ENCODE peak calls at places on chromosomes 6 and 20, in ten cellular contexts. A, X, W, L, C, J, U, Q, H and P are unnamed samples.

GRCh38 chr6:140062042-140063041 is 687.9 kb upstream of the CITED2 start:
- DNase-seq in W (peak; percentile 68), U (no peak), Q (peak; percentile 97), L (peak; percentile 91), X (peak; percentile 19), J (peak; percentile 34), A (no peak), C (peak; percentile 71), H (peak; percentile 85), P (no peak)

GRCh38 chr6:37239511-37239910 is 18.1 kb upstream of the TBC1D22B start:
- DNase-seq in A (no peak), W (no peak), X (no peak), J (no peak), L (peak; percentile 79), U (no peak), C (no peak), Q (peak; percentile 82), H (no peak), P (no peak)

GRCh38 chr6:132789398-132789780 is 9.0 kb downstream of the SLC18B1 start:
- DNase-seq in X (no peak), J (no peak), Q (no peak), W (no peak), U (no peak), C (no peak), H (peak; percentile 47), L (no peak), A (no peak), P (no peak)

GRCh38 chr6:15421945-15422733 is 176.3 kb downstream of the JARID2 start:
- DNase-seq in C (no peak), W (no peak), J (no peak), Q (no peak), A (no peak), L (no peak), U (peak; percentile 58), X (no peak), H (no peak), P (no peak)

GRCh38 chr20:57398231-57398821 is 7.1 kb downstream of the RBM38 start:
- DNase-seq in C (peak; percentile 91), H (no peak), U (peak; percentile 96), L (no peak), Q (no peak), X (peak; percentile 61), W (no peak), J (peak; percentile 90), A (no peak), P (peak; percentile 92)

GRCh38 chr20:57024849-57025248 is 241.6 kb downstream of the BMP7 start:
- DNase-seq in U (no peak), A (no peak), W (no peak), Q (no peak), H (no peak), J (no peak), L (no peak), C (no peak), X (no peak), P (no peak)

GRCh38 chr20:21156266-21156665 is 30.4 kb downstream of the KIZ start:
- DNase-seq in U (no peak), L (peak; percentile 73), W (no peak), X (no peak), J (no peak), A (no peak), C (no peak), Q (peak; percentile 82), H (no peak), P (no peak)

GRCh38 chr6:26158581-26159416 is 71.6 kb downstream of the HFE start:
- DNase-seq in J (peak; percentile 62), U (peak; percentile 72), W (peak; percentile 73), Q (peak; percentile 60), L (peak; percentile 79), X (peak; percentile 88), H (peak; percentile 68), A (peak; percentile 62), C (peak; percentile 84), P (peak; percentile 71)

GRCh38 chr20:57811373-57812020 is 101.7 kb upstream of the PMEPA1 start:
- DNase-seq in H (peak; percentile 12), J (no peak), C (peak; percentile 11), Q (no peak), W (no peak), U (no peak), A (no peak), L (no peak), X (peak; percentile 27), P (no peak)

GRCh38 chr6:70863343-70863742 is 93.5 kb downstream of the B3GAT2 start:
- DNase-seq in X (no peak), L (no peak), A (no peak), Q (no peak), J (no peak), C (no peak), H (no peak), W (no peak), U (no peak), P (no peak)

GRCh38 chr20:48827880-48828733 is at the start of gene PREX1:
- DNase-seq in C (peak; percentile 94), A (peak; percentile 93), L (peak; percentile 63), U (peak; percentile 92), W (peak; percentile 70), Q (peak; percentile 92), H (peak; percentile 96), X (peak; percentile 66), J (peak; percentile 68), P (peak; percentile 89)

GRCh38 chr20:13788167-13788834 is 3.5 kb downstream of the NDUFAF5 start:
- DNase-seq in W (peak; percentile 30), X (peak; percentile 12), C (no peak), J (no peak), L (peak; percentile 74), H (peak; percentile 74), U (no peak), Q (peak; percentile 68), A (peak; percentile 81), P (no peak)

GRCh38 chr20:19915111-19915798 is 101.9 kb upstream of the NAA20 start:
- DNase-seq in U (no peak), L (no peak), Q (peak; percentile 62), A (no peak), C (no peak), W (no peak), J (no peak), H (peak; percentile 73), X (no peak), P (no peak)

GRCh38 chr6:128517124-128517523 is 3.3 kb downstream of the PTPRK start:
- DNase-seq in A (no peak), L (no peak), C (no peak), Q (no peak), U (no peak), W (no peak), X (no peak), H (no peak), J (no peak), P (no peak)
- H3K4me1 ChIP-seq in A (peaks cover 4% of the 10 kb centered on the region), L (peaks cover 37% of the 10 kb centered on the region), C (no peaks in the 10 kb centered on the region), Q (peaks cover 35% of the 10 kb centered on the region), U (peaks cover 4% of the 10 kb centered on the region), W (peaks cover 19% of the 10 kb centered on the region), X (peaks cover 5% of the 10 kb centered on the region), H (peaks cover 61% of the 10 kb centered on the region), J (peaks cover 2% of the 10 kb centered on the region), P (peaks cover 23% of the 10 kb centered on the region)

DNA sequence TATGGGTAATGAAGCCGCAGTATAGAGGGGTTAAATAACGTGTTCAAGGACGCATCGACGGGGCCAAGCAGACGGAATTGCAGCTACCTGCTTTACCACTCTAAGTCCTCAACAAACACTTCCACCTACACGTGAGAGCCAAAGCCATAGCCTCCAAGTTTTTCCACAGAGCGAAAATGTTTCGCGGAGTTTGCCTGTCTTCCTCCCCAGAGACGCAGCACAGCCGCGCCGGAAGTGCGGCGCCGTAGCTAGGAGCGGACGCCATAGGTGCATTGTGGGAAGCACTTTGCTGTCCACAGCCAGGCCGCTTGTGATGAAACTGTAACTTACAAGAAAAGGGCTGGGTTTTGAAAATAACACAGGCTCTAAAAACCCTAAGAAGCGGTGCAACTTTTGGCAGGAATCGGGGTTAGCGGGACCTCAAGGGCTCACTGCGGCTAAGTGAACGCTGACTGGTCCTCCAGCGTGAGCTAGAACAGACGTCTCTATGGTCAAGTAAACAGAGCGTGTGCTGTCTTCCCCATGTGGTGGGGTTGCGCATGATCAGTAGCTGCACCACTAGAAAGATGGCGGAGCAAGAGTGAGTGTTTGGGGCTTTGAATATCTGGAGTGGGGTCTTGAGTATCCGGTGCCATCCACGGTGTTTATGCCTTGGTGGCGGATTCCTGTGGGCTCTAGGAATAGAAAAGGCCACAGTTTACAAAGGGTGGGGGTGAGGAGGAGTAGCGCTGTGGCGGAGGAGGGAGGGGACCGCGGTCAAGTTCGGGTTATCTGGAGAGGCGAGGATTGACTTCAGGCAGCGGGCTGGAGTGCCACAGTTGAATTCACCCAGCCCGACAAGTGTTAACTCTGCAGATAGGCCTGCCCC is at the start of gene RPL7L1:
- DNase-seq in C (peak; percentile 91), H (peak; percentile 94), L (peak; percentile 91), X (peak; percentile 84), J (peak; percentile 81), A (peak; percentile 93), W (peak; percentile 88), Q (peak; percentile 89), U (peak; percentile 89), P (peak; percentile 92)
- H3K4me1 ChIP-seq in C (peaks cover 5% of the 10 kb centered on the region), H (peaks cover 3% of the 10 kb centered on the region), L (peaks cover 13% of the 10 kb centered on the region), X (peaks cover 3% of the 10 kb centered on the region), J (peaks cover 3% of the 10 kb centered on the region), A (no peaks in the 10 kb centered on the region), W (peaks cover 16% of the 10 kb centered on the region), Q (peaks cover 4% of the 10 kb centered on the region), U (peaks cover 19% of the 10 kb centered on the region), P (peaks cover 23% of the 10 kb centered on the region)

GRCh38 chr6:112014483-112014882 is 39.4 kb upstream of the CCN6 start:
- DNase-seq in L (peak; percentile 79), U (no peak), J (no peak), W (no peak), Q (peak; percentile 71), X (no peak), C (no peak), A (no peak), H (no peak), P (no peak)

GRCh38 chr6:112016335-112016734 is 37.6 kb upstream of the CCN6 start:
- DNase-seq in U (no peak), L (peak; percentile 83), H (no peak), W (peak; percentile 35), A (no peak), X (no peak), J (no peak), Q (peak; percentile 63), C (no peak), P (no peak)

GRCh38 chr6:112017760-112018537 is 36.0 kb upstream of the CCN6 start:
- DNase-seq in L (no peak), C (no peak), W (no peak), A (no peak), H (no peak), Q (no peak), J (no peak), X (no peak), U (no peak), P (no peak)

GRCh38 chr6:112017169-112017568 is 36.7 kb upstream of the CCN6 start:
- DNase-seq in X (no peak), L (no peak), C (no peak), U (no peak), J (no peak), Q (no peak), W (no peak), A (no peak), H (no peak), P (no peak)

GRCh38 chr6:112015725-112016124 is 38.2 kb upstream of the CCN6 start:
- DNase-seq in C (no peak), Q (no peak), X (no peak), U (no peak), L (no peak), H (no peak), J (no peak), A (no peak), W (no peak), P (no peak)
- H3K4me1 ChIP-seq in C (peaks cover 4% of the 10 kb centered on the region), Q (no peaks in the 10 kb centered on the region), X (peaks cover 9% of the 10 kb centered on the region), U (no peaks in the 10 kb centered on the region), L (peaks cover 34% of the 10 kb centered on the region), H (no peaks in the 10 kb centered on the region), J (peaks cover 6% of the 10 kb centered on the region), A (no peaks in the 10 kb centered on the region), W (peaks cover 39% of the 10 kb centered on the region), P (peaks cover 26% of the 10 kb centered on the region)

GRCh38 chr6:170131351-170131750 is 159.5 kb downstream of the DLL1 start:
- DNase-seq in U (no peak), J (no peak), Q (no peak), C (peak; percentile 59), X (no peak), L (no peak), W (peak; percentile 15), A (peak; percentile 42), H (no peak), P (no peak)
- H3K4me1 ChIP-seq in U (no peaks in the 10 kb centered on the region), J (no peaks in the 10 kb centered on the region), Q (no peaks in the 10 kb centered on the region), C (peaks cover 4% of the 10 kb centered on the region), X (peaks cover 6% of the 10 kb centered on the region), L (no peaks in the 10 kb centered on the region), W (peaks cover 19% of the 10 kb centered on the region), A (no peaks in the 10 kb centered on the region), H (no peaks in the 10 kb centered on the region), P (no peaks in the 10 kb centered on the region)